ENCODE peak calls at places on chromosomes 2 and 18, in seven cellular contexts. J, Y, H, F, X, D and L are unnamed samples.

GRCh38 chr2:205815645-205816044 is 133.3 kb downstream of the NRP2 start:
- DNase-seq in J (no peak), Y (no peak), H (no peak), F (no peak), X (no peak), D (no peak), L (peak; percentile 91)

GRCh38 chr2:190334479-190335224 is 8.7 kb upstream of the INPP1 start:
- DNase-seq in J (no peak), Y (no peak), H (no peak), F (no peak), X (no peak), D (no peak), L (no peak)

GRCh38 chr2:68251855-68252406 is 401 bp downstream of the PPP3R1 start:
- DNase-seq in J (peak; percentile 18), Y (peak; percentile 66), H (no peak), F (peak; percentile 53), X (peak; percentile 77), D (peak; percentile 69), L (no peak)

GRCh38 chr18:26416652-26417150 is 131.7 kb downstream of the KCTD1 start:
- DNase-seq in J (no peak), Y (no peak), H (no peak), F (no peak), X (no peak), D (no peak), L (no peak)

GRCh38 chr2:110871637-110872036 is 139.3 kb downstream of the ACOXL start:
- DNase-seq in J (peak; percentile 2), Y (no peak), H (no peak), F (no peak), X (no peak), D (no peak), L (no peak)

GRCh38 chr18:44701227-44701626 is 20.5 kb downstream of the SETBP1 start:
- DNase-seq in J (no peak), Y (no peak), H (peak; percentile 31), F (no peak), X (no peak), D (no peak), L (no peak)

GRCh38 chr2:38578832-38579231 is 23.9 kb downstream of the HNRNPLL start:
- DNase-seq in J (no peak), Y (no peak), H (peak; percentile 57), F (no peak), X (no peak), D (no peak), L (no peak)

GRCh38 chr2:142824756-142825155 is 52.7 kb upstream of the KYNU start:
- DNase-seq in J (no peak), Y (peak; percentile 28), H (peak; percentile 34), F (no peak), X (no peak), D (no peak), L (no peak)

GRCh38 chr2:223933098-223933800 is 11.9 kb downstream of the WDFY1 start:
- DNase-seq in J (no peak), Y (no peak), H (no peak), F (no peak), X (no peak), D (no peak), L (no peak)

GRCh38 chr18:73835656-73836055 is 312.0 kb downstream of the FBXO15 start:
- DNase-seq in J (no peak), Y (peak; percentile 29), H (peak; percentile 17), F (no peak), X (no peak), D (no peak), L (no peak)

GRCh38 chr18:79361766-79362522 is 33.8 kb upstream of the NFATC1 start:
- DNase-seq in J (no peak), Y (peak; percentile 56), H (peak; percentile 94), F (no peak), X (no peak), D (no peak), L (no peak)

GRCh38 chr2:38092196-38092902 is 16.4 kb upstream of the CYP1B1 start:
- DNase-seq in J (peak; percentile 71), Y (peak; percentile 92), H (peak; percentile 71), F (no peak), X (no peak), D (no peak), L (no peak)

GRCh38 chr2:134283701-134284100 is 29.8 kb downstream of the MGAT5 start:
- DNase-seq in J (no peak), Y (no peak), H (no peak), F (no peak), X (no peak), D (peak; percentile 15), L (no peak)

GRCh38 chr18:43393174-43393573 is 115.9 kb upstream of the SYT4 start:
- DNase-seq in J (no peak), Y (no peak), H (peak; percentile 37), F (no peak), X (no peak), D (no peak), L (no peak)

GRCh38 chr2:219636144-219636915 is 8.9 kb downstream of the SLC4A3 start:
- DNase-seq in J (no peak), Y (no peak), H (no peak), F (no peak), X (no peak), D (no peak), L (no peak)

GRCh38 chr2:174344716-174345472 is 10.1 kb downstream of the SP9 start:
- DNase-seq in J (no peak), Y (peak; percentile 73), H (peak; percentile 52), F (no peak), X (no peak), D (peak; percentile 14), L (peak; percentile 70)

GRCh38 chr2:127567351-127567854 is 31.9 kb downstream of the MYO7B start:
- DNase-seq in J (no peak), Y (no peak), H (no peak), F (no peak), X (peak; percentile 34), D (no peak), L (no peak)